ENCODE peak calls at places on chromosome 1, in seven cellular contexts. One of them, this sample, is unnamed.

GRCh38 chr1:202569393-202570322 is 140.6 kb downstream of the SYT2 start:
- DNase-seq in stomach: no peak
- DNase-seq in K562: no peak
- DNase-seq in esophagus muscularis mucosa: no peak
- DNase-seq in HepG2: no peak
- DNase-seq in SK-N-SH: no peak
- DNase-seq in H1: no peak
- DNase-seq in this sample: no peak

GRCh38 chr1:62064831-62065230 is 129.8 kb upstream of the L1TD1 start:
- DNase-seq in SK-N-SH: no peak
- DNase-seq in K562: no peak
- DNase-seq in esophagus muscularis mucosa: no peak
- DNase-seq in H1: no peak
- DNase-seq in stomach: no peak
- DNase-seq in HepG2: no peak
- DNase-seq in this sample: no peak

GRCh38 chr1:12184008-12184681 is 17.4 kb downstream of the TNFRSF1B start:
- DNase-seq in esophagus muscularis mucosa: peak; percentile 95
- DNase-seq in stomach: peak; percentile 56
- DNase-seq in SK-N-SH: peak; percentile 93
- DNase-seq in H1: no peak
- DNase-seq in HepG2: peak; percentile 29
- DNase-seq in K562: peak; percentile 34
- DNase-seq in this sample: peak; percentile 96

GRCh38 chr1:2400950-2401649 is 9.5 kb downstream of the RER1 start:
- DNase-seq in K562: no peak
- DNase-seq in stomach: no peak
- DNase-seq in H1: no peak
- DNase-seq in HepG2: no peak
- DNase-seq in esophagus muscularis mucosa: no peak
- DNase-seq in SK-N-SH: no peak
- DNase-seq in this sample: no peak

GRCh38 chr1:242651817-242652216 is 127.3 kb upstream of the PLD5 start:
- DNase-seq in SK-N-SH: no peak
- DNase-seq in H1: peak; percentile 83
- DNase-seq in esophagus muscularis mucosa: no peak
- DNase-seq in K562: no peak
- DNase-seq in stomach: no peak
- DNase-seq in HepG2: peak; percentile 4
- DNase-seq in this sample: no peak

GRCh38 chr1:184691719-184692324 is 62.8 kb downstream of the EDEM3 start:
- DNase-seq in H1: no peak
- DNase-seq in stomach: no peak
- DNase-seq in HepG2: peak; percentile 24
- DNase-seq in esophagus muscularis mucosa: no peak
- DNase-seq in SK-N-SH: peak; percentile 36
- DNase-seq in K562: peak; percentile 44
- DNase-seq in this sample: no peak

GRCh38 chr1:182092336-182092735 is 30.8 kb upstream of the ZNF648 start:
- DNase-seq in HepG2: no peak
- DNase-seq in SK-N-SH: no peak
- DNase-seq in H1: no peak
- DNase-seq in esophagus muscularis mucosa: peak; percentile 77
- DNase-seq in stomach: no peak
- DNase-seq in K562: no peak
- DNase-seq in this sample: no peak

GRCh38 chr1:224559971-224560728 is 56.0 kb upstream of the CNIH3 start:
- DNase-seq in K562: no peak
- DNase-seq in H1: no peak
- DNase-seq in stomach: no peak
- DNase-seq in esophagus muscularis mucosa: peak; percentile 34
- DNase-seq in SK-N-SH: no peak
- DNase-seq in HepG2: no peak
- DNase-seq in this sample: no peak

GRCh38 chr1:206867716-206868115 is 2.3 kb downstream of the IL20 start:
- DNase-seq in H1: no peak
- DNase-seq in HepG2: no peak
- DNase-seq in K562: no peak
- DNase-seq in stomach: no peak
- DNase-seq in SK-N-SH: no peak
- DNase-seq in esophagus muscularis mucosa: no peak
- DNase-seq in this sample: no peak

GRCh38 chr1:41394918-41395598 is 33.8 kb downstream of the FOXO6 start:
- DNase-seq in H1: peak; percentile 81
- DNase-seq in stomach: no peak
- DNase-seq in esophagus muscularis mucosa: no peak
- DNase-seq in HepG2: no peak
- DNase-seq in K562: peak; percentile 16
- DNase-seq in SK-N-SH: peak; percentile 67
- DNase-seq in this sample: peak; percentile 45

GRCh38 chr1:197441990-197442389 is 173.9 kb downstream of the CRB1 start:
- DNase-seq in esophagus muscularis mucosa: no peak
- DNase-seq in HepG2: peak; percentile 30
- DNase-seq in SK-N-SH: no peak
- DNase-seq in H1: no peak
- DNase-seq in K562: peak; percentile 32
- DNase-seq in stomach: no peak
- DNase-seq in this sample: no peak

GRCh38 chr1:201022178-201022823 is 1.2 kb downstream of the KIF21B start:
- DNase-seq in esophagus muscularis mucosa: no peak
- DNase-seq in H1: no peak
- DNase-seq in stomach: no peak
- DNase-seq in K562: no peak
- DNase-seq in SK-N-SH: no peak
- DNase-seq in HepG2: no peak
- DNase-seq in this sample: no peak

GRCh38 chr1:166159656-166160055 is 7.1 kb downstream of the FAM78B start:
- DNase-seq in SK-N-SH: no peak
- DNase-seq in HepG2: no peak
- DNase-seq in K562: no peak
- DNase-seq in H1: no peak
- DNase-seq in esophagus muscularis mucosa: no peak
- DNase-seq in stomach: no peak
- DNase-seq in this sample: no peak

GRCh38 chr1:101207891-101208290 is 28.9 kb upstream of the S1PR1 start:
- DNase-seq in esophagus muscularis mucosa: no peak
- DNase-seq in stomach: no peak
- DNase-seq in H1: no peak
- DNase-seq in K562: no peak
- DNase-seq in SK-N-SH: no peak
- DNase-seq in HepG2: no peak
- DNase-seq in this sample: no peak

GRCh38 chr1:183222909-183223308 is 36.8 kb downstream of the LAMC2 start:
- DNase-seq in esophagus muscularis mucosa: no peak
- DNase-seq in HepG2: no peak
- DNase-seq in stomach: no peak
- DNase-seq in H1: no peak
- DNase-seq in K562: no peak
- DNase-seq in SK-N-SH: no peak
- DNase-seq in this sample: no peak

GRCh38 chr1:183215936-183216335 is 29.9 kb downstream of the LAMC2 start:
- DNase-seq in SK-N-SH: no peak
- DNase-seq in stomach: no peak
- DNase-seq in HepG2: no peak
- DNase-seq in K562: no peak
- DNase-seq in esophagus muscularis mucosa: no peak
- DNase-seq in H1: no peak
- DNase-seq in this sample: no peak

GRCh38 chr1:183215076-183215720 is 29.1 kb downstream of the LAMC2 start:
- DNase-seq in stomach: no peak
- DNase-seq in HepG2: no peak
- DNase-seq in SK-N-SH: no peak
- DNase-seq in esophagus muscularis mucosa: no peak
- DNase-seq in H1: no peak
- DNase-seq in K562: no peak
- DNase-seq in this sample: no peak

GRCh38 chr1:183218039-183218618 is 32.1 kb downstream of the LAMC2 start:
- DNase-seq in stomach: no peak
- DNase-seq in SK-N-SH: no peak
- DNase-seq in HepG2: no peak
- DNase-seq in K562: no peak
- DNase-seq in esophagus muscularis mucosa: no peak
- DNase-seq in H1: no peak
- DNase-seq in this sample: no peak

GRCh38 chr1:183218981-183219621 is 33.0 kb downstream of the LAMC2 start:
- DNase-seq in H1: no peak
- DNase-seq in K562: peak; percentile 6
- DNase-seq in stomach: peak; percentile 39
- DNase-seq in HepG2: no peak
- DNase-seq in esophagus muscularis mucosa: no peak
- DNase-seq in SK-N-SH: no peak
- DNase-seq in this sample: peak; percentile 93
- TF ChIP-seq POLR2AphosphoS5 in H1: no peak
- TF ChIP-seq POLR2AphosphoS5 in K562: no peak
- TF ChIP-seq POLR2AphosphoS5 in stomach: no peak
- TF ChIP-seq POLR2AphosphoS5 in HepG2: no peak
- TF ChIP-seq POLR2AphosphoS5 in esophagus muscularis mucosa: peak; percentile 94
- TF ChIP-seq POLR2AphosphoS5 in SK-N-SH: no peak
- TF ChIP-seq POLR2AphosphoS5 in this sample: peak; percentile 71

GRCh38 chr1:152107289-152107983 is 7.8 kb downstream of the TCHH start:
- DNase-seq in HepG2: no peak
- DNase-seq in H1: peak; percentile 70
- DNase-seq in esophagus muscularis mucosa: no peak
- DNase-seq in stomach: no peak
- DNase-seq in K562: no peak
- DNase-seq in SK-N-SH: no peak
- DNase-seq in this sample: no peak

GRCh38 chr1:152107984-152108898 is 7.0 kb downstream of the TCHH start:
- DNase-seq in HepG2: no peak
- DNase-seq in K562: no peak
- DNase-seq in SK-N-SH: no peak
- DNase-seq in esophagus muscularis mucosa: no peak
- DNase-seq in H1: peak; percentile 54
- DNase-seq in stomach: no peak
- DNase-seq in this sample: no peak

GRCh38 chr1:152109998-152110294 is 5.3 kb downstream of the TCHH start:
- DNase-seq in K562: no peak
- DNase-seq in H1: no peak
- DNase-seq in stomach: no peak
- DNase-seq in SK-N-SH: no peak
- DNase-seq in esophagus muscularis mucosa: no peak
- DNase-seq in HepG2: no peak
- DNase-seq in this sample: no peak

GRCh38 chr1:152109231-152109997 is 5.8 kb downstream of the TCHH start:
- DNase-seq in H1: peak; percentile 54
- DNase-seq in esophagus muscularis mucosa: no peak
- DNase-seq in SK-N-SH: no peak
- DNase-seq in K562: no peak
- DNase-seq in HepG2: no peak
- DNase-seq in stomach: no peak
- DNase-seq in this sample: no peak

GRCh38 chr1:152108899-152109222 is 6.4 kb downstream of the TCHH start:
- DNase-seq in SK-N-SH: no peak
- DNase-seq in HepG2: no peak
- DNase-seq in K562: no peak
- DNase-seq in stomach: no peak
- DNase-seq in H1: peak; percentile 46
- DNase-seq in esophagus muscularis mucosa: no peak
- DNase-seq in this sample: no peak
- H3K9me3 ChIP-seq in SK-N-SH: no peaks in the 10 kb centered on the region
- H3K9me3 ChIP-seq in HepG2: no peaks in the 10 kb centered on the region
- H3K9me3 ChIP-seq in K562: no peaks in the 10 kb centered on the region
- H3K9me3 ChIP-seq in stomach: peaks cover 23% of the 10 kb centered on the region
- H3K9me3 ChIP-seq in H1: no peaks in the 10 kb centered on the region
- H3K9me3 ChIP-seq in esophagus muscularis mucosa: no peaks in the 10 kb centered on the region
- H3K9me3 ChIP-seq in this sample: no peaks in the 10 kb centered on the region

GRCh38 chr1:44296794-44297193 is 58.3 kb downstream of the ERI3 start:
- DNase-seq in stomach: no peak
- DNase-seq in esophagus muscularis mucosa: no peak
- DNase-seq in SK-N-SH: no peak
- DNase-seq in H1: no peak
- DNase-seq in HepG2: no peak
- DNase-seq in K562: no peak
- DNase-seq in this sample: peak; percentile 12
- TF ChIP-seq EP300 in stomach: no peak
- TF ChIP-seq EP300 in esophagus muscularis mucosa: no peak
- TF ChIP-seq EP300 in SK-N-SH: no peak
- TF ChIP-seq EP300 in H1: no peak
- TF ChIP-seq EP300 in HepG2: no peak
- TF ChIP-seq EP300 in K562: no peak
- TF ChIP-seq EP300 in this sample: no peak

GRCh38 chr1:52127181-52128175 is 14.4 kb upstream of the ZFYVE9 start:
- DNase-seq in esophagus muscularis mucosa: no peak
- DNase-seq in stomach: no peak
- DNase-seq in H1: no peak
- DNase-seq in HepG2: peak; percentile 62
- DNase-seq in SK-N-SH: peak; percentile 62
- DNase-seq in K562: peak; percentile 67
- DNase-seq in this sample: no peak
- TF ChIP-seq POLR2AphosphoS5 in esophagus muscularis mucosa: no peak
- TF ChIP-seq POLR2AphosphoS5 in stomach: no peak
- TF ChIP-seq POLR2AphosphoS5 in H1: no peak
- TF ChIP-seq POLR2AphosphoS5 in HepG2: no peak
- TF ChIP-seq POLR2AphosphoS5 in SK-N-SH: no peak
- TF ChIP-seq POLR2AphosphoS5 in K562: no peak
- TF ChIP-seq POLR2AphosphoS5 in this sample: no peak

DNA sequence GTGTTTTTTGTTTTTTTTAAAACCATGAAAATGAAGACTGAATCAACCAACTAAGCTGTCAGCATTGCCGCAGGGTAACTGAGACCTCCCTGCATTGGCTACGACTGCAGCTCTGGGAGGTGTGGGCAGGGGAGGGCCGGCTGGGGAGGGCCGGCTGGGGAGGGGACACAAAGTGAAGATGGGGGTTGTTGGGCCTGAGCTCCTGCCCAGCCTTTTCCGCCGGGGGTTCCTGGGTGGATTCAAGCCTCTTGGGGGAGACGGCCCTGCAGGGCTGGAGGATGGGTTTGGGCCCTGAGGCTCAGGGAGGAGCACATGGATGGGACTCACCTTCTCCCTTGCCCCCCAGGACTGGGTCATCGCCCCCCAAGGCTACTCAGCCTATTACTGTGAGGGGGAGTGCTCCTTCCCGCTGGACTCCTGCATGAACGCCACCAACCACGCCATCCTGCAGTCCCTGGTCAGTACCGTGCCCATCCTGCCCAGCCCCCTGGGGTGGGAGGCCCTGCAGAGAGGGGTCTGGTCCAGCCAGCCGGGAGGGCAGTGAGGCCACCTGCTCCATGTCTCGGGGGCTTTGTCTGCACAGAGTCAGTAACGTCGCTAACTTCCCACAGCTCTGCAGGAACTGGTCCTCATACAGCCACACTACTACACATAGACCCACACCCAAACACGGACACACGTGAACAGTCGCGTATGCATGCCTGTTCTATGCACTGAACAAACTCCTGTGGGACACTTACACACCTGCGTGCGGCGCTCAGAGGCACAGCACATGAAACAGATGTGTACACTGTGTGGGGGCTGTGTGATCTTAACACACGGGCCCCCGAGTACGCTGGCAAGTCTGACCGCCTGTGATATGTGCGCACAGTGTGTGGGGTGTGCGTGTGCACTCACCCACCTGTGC is 31.5 kb downstream of the BMP8A start:
- DNase-seq in esophagus muscularis mucosa: no peak
- DNase-seq in stomach: no peak
- DNase-seq in SK-N-SH: no peak
- DNase-seq in H1: no peak
- DNase-seq in HepG2: no peak
- DNase-seq in K562: no peak
- DNase-seq in this sample: no peak
- H3K9me3 ChIP-seq in esophagus muscularis mucosa: no peaks in the 10 kb centered on the region
- H3K9me3 ChIP-seq in stomach: no peaks in the 10 kb centered on the region
- H3K9me3 ChIP-seq in SK-N-SH: no peaks in the 10 kb centered on the region
- H3K9me3 ChIP-seq in H1: no peaks in the 10 kb centered on the region
- H3K9me3 ChIP-seq in HepG2: no peaks in the 10 kb centered on the region
- H3K9me3 ChIP-seq in K562: no peaks in the 10 kb centered on the region
- H3K9me3 ChIP-seq in this sample: no peaks in the 10 kb centered on the region

GRCh38 chr1:149899460-149900284 is at the start of gene BOLA1:
- DNase-seq in SK-N-SH: peak; percentile 91
- DNase-seq in HepG2: peak; percentile 78
- DNase-seq in K562: no peak
- DNase-seq in stomach: peak; percentile 93
- DNase-seq in H1: peak; percentile 92
- DNase-seq in esophagus muscularis mucosa: peak; percentile 97
- DNase-seq in this sample: peak; percentile 97
- TF ChIP-seq EP300 in SK-N-SH: no peak
- TF ChIP-seq EP300 in HepG2: no peak
- TF ChIP-seq EP300 in K562: no peak
- TF ChIP-seq EP300 in stomach: no peak
- TF ChIP-seq EP300 in H1: no peak
- TF ChIP-seq EP300 in esophagus muscularis mucosa: no peak
- TF ChIP-seq EP300 in this sample: no peak

This sample was measured in sigmoid colon.